ENCODE peak calls at places on chromosomes 2 and 18, in seven cellular contexts. One of them, this sample, is unnamed.
A peak's percentile ranks its signal among the peaks of the same experiment; 100 is the strongest.

GRCh38 chr18:46336278-46337205 is 232.4 kb downstream of the HAUS1 start:
- DNase-seq in neural progenitor cell: no peak
- DNase-seq in tibial nerve: no peak
- DNase-seq in ascending aorta: no peak
- DNase-seq in H9: no peak
- DNase-seq in pancreas: no peak
- DNase-seq in body of pancreas: no peak
- DNase-seq in this sample: no peak

GRCh38 chr2:163601377-163601776 is 134.4 kb downstream of the FIGN start:
- DNase-seq in neural progenitor cell: peak; percentile 55
- DNase-seq in tibial nerve: no peak
- DNase-seq in ascending aorta: no peak
- DNase-seq in body of pancreas: no peak
- DNase-seq in pancreas: no peak
- DNase-seq in H9: no peak
- DNase-seq in this sample: no peak

GRCh38 chr18:58996131-58996632 is 131.5 kb downstream of the ZNF532 start:
- DNase-seq in ascending aorta: peak; percentile 72
- DNase-seq in H9: no peak
- DNase-seq in tibial nerve: no peak
- DNase-seq in body of pancreas: no peak
- DNase-seq in pancreas: no peak
- DNase-seq in neural progenitor cell: no peak
- DNase-seq in this sample: no peak

GRCh38 chr2:237154050-237154638 is 68.5 kb downstream of the COPS8 start:
- DNase-seq in H9: peak; percentile 71
- DNase-seq in tibial nerve: no peak
- DNase-seq in pancreas: no peak
- DNase-seq in ascending aorta: no peak
- DNase-seq in body of pancreas: peak; percentile 51
- DNase-seq in neural progenitor cell: peak; percentile 66
- DNase-seq in this sample: no peak

GRCh38 chr18:28831476-28831875 is 654.5 kb upstream of the CDH2 start:
- DNase-seq in body of pancreas: no peak
- DNase-seq in pancreas: no peak
- DNase-seq in neural progenitor cell: no peak
- DNase-seq in H9: no peak
- DNase-seq in tibial nerve: no peak
- DNase-seq in ascending aorta: no peak
- DNase-seq in this sample: no peak

GRCh38 chr18:59877366-59877765 is 22.4 kb upstream of the PMAIP1 start:
- DNase-seq in tibial nerve: no peak
- DNase-seq in H9: no peak
- DNase-seq in neural progenitor cell: no peak
- DNase-seq in ascending aorta: no peak
- DNase-seq in body of pancreas: no peak
- DNase-seq in pancreas: no peak
- DNase-seq in this sample: no peak

GRCh38 chr18:80245781-80246655 is 1.3 kb downstream of the PARD6G start:
- DNase-seq in pancreas: no peak
- DNase-seq in neural progenitor cell: peak; percentile 79
- DNase-seq in body of pancreas: no peak
- DNase-seq in H9: peak; percentile 71
- DNase-seq in ascending aorta: no peak
- DNase-seq in tibial nerve: no peak
- DNase-seq in this sample: no peak

GRCh38 chr18:4762399-4762798 is 307.3 kb upstream of the DLGAP1 start:
- DNase-seq in tibial nerve: no peak
- DNase-seq in H9: no peak
- DNase-seq in body of pancreas: no peak
- DNase-seq in pancreas: no peak
- DNase-seq in ascending aorta: no peak
- DNase-seq in neural progenitor cell: no peak
- DNase-seq in this sample: no peak

GRCh38 chr18:49795612-49796552 is 17.5 kb downstream of the ACAA2 start:
- DNase-seq in tibial nerve: no peak
- DNase-seq in H9: no peak
- DNase-seq in neural progenitor cell: no peak
- DNase-seq in ascending aorta: no peak
- DNase-seq in pancreas: no peak
- DNase-seq in body of pancreas: no peak
- DNase-seq in this sample: no peak

GRCh38 chr2:101528501-101528900 is 53.6 kb upstream of the RFX8 start:
- DNase-seq in tibial nerve: no peak
- DNase-seq in ascending aorta: no peak
- DNase-seq in neural progenitor cell: peak; percentile 34
- DNase-seq in H9: no peak
- DNase-seq in body of pancreas: no peak
- DNase-seq in pancreas: no peak
- DNase-seq in this sample: no peak

GRCh38 chr18:12828116-12829051 is 55.7 kb downstream of the PTPN2 start:
- DNase-seq in neural progenitor cell: no peak
- DNase-seq in tibial nerve: no peak
- DNase-seq in H9: no peak
- DNase-seq in body of pancreas: no peak
- DNase-seq in ascending aorta: no peak
- DNase-seq in pancreas: no peak
- DNase-seq in this sample: no peak

GRCh38 chr2:159873136-159873728 is 75.2 kb upstream of the CD302 start:
- DNase-seq in pancreas: no peak
- DNase-seq in body of pancreas: no peak
- DNase-seq in tibial nerve: no peak
- DNase-seq in ascending aorta: no peak
- DNase-seq in H9: no peak
- DNase-seq in neural progenitor cell: peak; percentile 39
- DNase-seq in this sample: no peak

GRCh38 chr2:241636182-241636982 is 576 bp downstream of the THAP4 start:
- DNase-seq in body of pancreas: peak; percentile 69
- DNase-seq in neural progenitor cell: peak; percentile 87
- DNase-seq in tibial nerve: no peak
- DNase-seq in ascending aorta: no peak
- DNase-seq in pancreas: peak; percentile 47
- DNase-seq in H9: peak; percentile 52
- DNase-seq in this sample: no peak

GRCh38 chr18:48547456-48548403 is 8.9 kb downstream of the CTIF start:
- DNase-seq in tibial nerve: no peak
- DNase-seq in body of pancreas: no peak
- DNase-seq in neural progenitor cell: no peak
- DNase-seq in pancreas: no peak
- DNase-seq in H9: peak; percentile 60
- DNase-seq in ascending aorta: peak; percentile 74
- DNase-seq in this sample: no peak

GRCh38 chr2:192243488-192243887 is 48.8 kb upstream of the TMEFF2 start:
- DNase-seq in neural progenitor cell: no peak
- DNase-seq in H9: no peak
- DNase-seq in pancreas: no peak
- DNase-seq in ascending aorta: no peak
- DNase-seq in tibial nerve: no peak
- DNase-seq in body of pancreas: no peak
- DNase-seq in this sample: no peak

GRCh38 chr2:55482186-55482945 is 37.2 kb upstream of the CFAP36 start:
- DNase-seq in H9: no peak
- DNase-seq in ascending aorta: no peak
- DNase-seq in pancreas: no peak
- DNase-seq in body of pancreas: no peak
- DNase-seq in tibial nerve: no peak
- DNase-seq in neural progenitor cell: no peak
- DNase-seq in this sample: no peak

GRCh38 chr2:221513251-221513650 is 58.9 kb downstream of the EPHA4 start:
- DNase-seq in tibial nerve: no peak
- DNase-seq in ascending aorta: no peak
- DNase-seq in pancreas: no peak
- DNase-seq in neural progenitor cell: no peak
- DNase-seq in body of pancreas: no peak
- DNase-seq in H9: no peak
- DNase-seq in this sample: no peak

DNA sequence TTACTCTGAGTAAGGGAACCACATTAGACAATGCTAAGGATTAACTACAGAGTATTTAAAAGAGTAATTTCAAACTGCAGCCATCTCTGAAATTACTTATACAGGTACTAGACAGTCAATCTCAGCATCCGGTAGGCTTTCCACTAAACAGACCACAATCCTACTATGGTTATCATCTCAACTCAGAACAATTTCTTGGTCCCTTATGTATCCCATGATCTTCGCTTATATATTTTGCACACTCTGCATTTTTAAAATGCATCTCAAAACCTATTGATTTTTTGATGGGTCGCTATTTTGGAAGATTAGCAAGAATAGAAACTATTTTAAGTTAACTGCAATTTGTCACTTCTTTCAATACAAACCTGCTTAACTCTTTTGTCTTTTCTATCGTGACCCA is 1.4 kb downstream of the PPP4R1 start:
- DNase-seq in ascending aorta: no peak
- DNase-seq in H9: no peak
- DNase-seq in neural progenitor cell: no peak
- DNase-seq in tibial nerve: no peak
- DNase-seq in pancreas: no peak
- DNase-seq in body of pancreas: no peak
- DNase-seq in this sample: no peak
- H3K27ac ChIP-seq in ascending aorta: peak overlapping the region; percentile 98
- H3K27ac ChIP-seq in H9: no peak overlapping the region
- H3K27ac ChIP-seq in neural progenitor cell: no peak overlapping the region
- H3K27ac ChIP-seq in tibial nerve: peak overlapping the region; percentile 95
- H3K27ac ChIP-seq in pancreas: peak overlapping the region; percentile 93
- H3K27ac ChIP-seq in body of pancreas: peak overlapping the region; percentile 97
- H3K27ac ChIP-seq in this sample: no peak overlapping the region

GRCh38 chr18:68817584-68817983 is 19.7 kb downstream of the CCDC102B start:
- DNase-seq in body of pancreas: no peak
- DNase-seq in H9: no peak
- DNase-seq in ascending aorta: no peak
- DNase-seq in pancreas: no peak
- DNase-seq in neural progenitor cell: no peak
- DNase-seq in tibial nerve: no peak
- DNase-seq in this sample: no peak

GRCh38 chr18:68826111-68826510 is 28.2 kb downstream of the CCDC102B start:
- DNase-seq in tibial nerve: no peak
- DNase-seq in H9: no peak
- DNase-seq in body of pancreas: no peak
- DNase-seq in neural progenitor cell: no peak
- DNase-seq in ascending aorta: no peak
- DNase-seq in pancreas: no peak
- DNase-seq in this sample: no peak

DNA sequence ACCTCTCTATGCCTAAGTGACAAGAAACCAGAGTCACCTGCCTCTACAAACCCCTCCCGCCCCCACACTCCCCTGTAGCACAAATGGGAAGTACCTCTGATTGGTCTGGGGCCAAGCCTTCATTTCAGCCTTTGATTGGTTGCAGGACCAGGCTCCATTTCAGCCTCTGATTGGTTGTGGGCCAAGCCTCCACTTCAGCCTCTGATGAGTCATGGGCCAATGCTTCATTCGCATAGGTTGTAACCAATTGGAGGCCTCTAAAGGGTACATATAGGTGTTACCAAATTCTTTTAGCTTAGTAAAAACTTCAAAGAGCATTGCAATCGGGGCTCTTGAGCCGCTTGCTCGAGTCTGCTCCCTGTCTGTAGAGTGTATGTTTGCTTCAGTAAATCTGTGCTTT is 25.0 kb downstream of the CCDC102B start:
- DNase-seq in pancreas: no peak
- DNase-seq in H9: no peak
- DNase-seq in neural progenitor cell: no peak
- DNase-seq in body of pancreas: no peak
- DNase-seq in tibial nerve: no peak
- DNase-seq in ascending aorta: no peak
- DNase-seq in this sample: no peak
- H3K27ac ChIP-seq in pancreas: no peak overlapping the region
- H3K27ac ChIP-seq in H9: no peak overlapping the region
- H3K27ac ChIP-seq in neural progenitor cell: no peak overlapping the region
- H3K27ac ChIP-seq in body of pancreas: no peak overlapping the region
- H3K27ac ChIP-seq in tibial nerve: no peak overlapping the region
- H3K27ac ChIP-seq in ascending aorta: no peak overlapping the region
- H3K27ac ChIP-seq in this sample: no peak overlapping the region

GRCh38 chr2:44956841-44957240 is 15.3 kb downstream of the SIX3 start:
- DNase-seq in neural progenitor cell: no peak
- DNase-seq in tibial nerve: no peak
- DNase-seq in ascending aorta: no peak
- DNase-seq in H9: no peak
- DNase-seq in body of pancreas: no peak
- DNase-seq in pancreas: no peak
- DNase-seq in this sample: no peak

GRCh38 chr2:44959855-44960254 is 18.4 kb downstream of the SIX3 start:
- DNase-seq in body of pancreas: no peak
- DNase-seq in ascending aorta: no peak
- DNase-seq in neural progenitor cell: no peak
- DNase-seq in tibial nerve: no peak
- DNase-seq in pancreas: no peak
- DNase-seq in H9: no peak
- DNase-seq in this sample: no peak

GRCh38 chr2:44954902-44955592 is 13.5 kb downstream of the SIX3 start:
- DNase-seq in tibial nerve: no peak
- DNase-seq in H9: no peak
- DNase-seq in neural progenitor cell: peak; percentile 58
- DNase-seq in body of pancreas: no peak
- DNase-seq in pancreas: no peak
- DNase-seq in ascending aorta: no peak
- DNase-seq in this sample: no peak

GRCh38 chr2:44955593-44956449 is 14.3 kb downstream of the SIX3 start:
- DNase-seq in pancreas: peak; percentile 68
- DNase-seq in neural progenitor cell: peak; percentile 94
- DNase-seq in ascending aorta: no peak
- DNase-seq in tibial nerve: peak; percentile 44
- DNase-seq in H9: peak; percentile 86
- DNase-seq in body of pancreas: peak; percentile 77
- DNase-seq in this sample: peak; percentile 74

DNA sequence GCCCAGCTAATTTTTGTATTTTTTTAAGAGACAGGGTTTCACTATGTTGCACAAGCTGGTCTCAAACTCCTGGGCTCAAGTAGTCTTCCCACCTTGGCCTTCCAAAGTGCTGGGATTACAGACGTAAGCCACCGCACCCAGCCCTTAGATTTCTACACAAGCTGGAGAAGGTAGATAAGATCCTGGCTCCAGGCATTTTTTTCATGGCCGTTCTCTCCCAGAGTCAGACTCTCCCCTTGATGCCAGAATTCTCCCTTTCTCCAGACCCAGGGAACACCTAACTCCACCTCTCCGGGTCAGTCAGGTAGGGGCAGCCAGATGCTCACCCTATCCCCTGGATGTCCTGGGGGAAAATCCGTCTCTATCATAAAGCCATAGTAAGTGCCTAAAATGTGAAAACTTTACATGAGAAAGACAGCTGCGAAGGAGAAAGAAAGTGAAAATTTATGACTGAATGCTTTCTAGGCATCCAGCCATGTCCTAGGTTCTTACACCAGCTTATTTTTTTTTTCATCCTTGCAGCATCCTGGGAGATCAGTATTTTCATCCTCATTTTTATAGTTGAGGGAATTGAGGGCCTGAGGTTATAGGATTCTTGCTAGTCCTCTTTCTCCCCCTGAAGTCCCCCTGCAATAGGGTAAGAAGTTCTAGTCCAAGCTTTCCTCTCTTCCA is 16.3 kb downstream of the SIX3 start:
- DNase-seq in body of pancreas: no peak
- DNase-seq in H9: no peak
- DNase-seq in pancreas: no peak
- DNase-seq in tibial nerve: no peak
- DNase-seq in neural progenitor cell: no peak
- DNase-seq in ascending aorta: no peak
- DNase-seq in this sample: no peak
- H3K27ac ChIP-seq in body of pancreas: no peak overlapping the region
- H3K27ac ChIP-seq in H9: no peak overlapping the region
- H3K27ac ChIP-seq in pancreas: no peak overlapping the region
- H3K27ac ChIP-seq in tibial nerve: no peak overlapping the region
- H3K27ac ChIP-seq in neural progenitor cell: no peak overlapping the region
- H3K27ac ChIP-seq in ascending aorta: no peak overlapping the region
- H3K27ac ChIP-seq in this sample: no peak overlapping the region

GRCh38 chr2:85720533-85720932 is 26.4 kb downstream of the GNLY start:
- DNase-seq in H9: no peak
- DNase-seq in tibial nerve: no peak
- DNase-seq in pancreas: no peak
- DNase-seq in neural progenitor cell: no peak
- DNase-seq in body of pancreas: no peak
- DNase-seq in ascending aorta: no peak
- DNase-seq in this sample: no peak
- H3K27ac ChIP-seq in H9: no peak overlapping the region
- H3K27ac ChIP-seq in tibial nerve: no peak overlapping the region
- H3K27ac ChIP-seq in pancreas: no peak overlapping the region
- H3K27ac ChIP-seq in neural progenitor cell: no peak overlapping the region
- H3K27ac ChIP-seq in body of pancreas: no peak overlapping the region
- H3K27ac ChIP-seq in ascending aorta: no peak overlapping the region
- H3K27ac ChIP-seq in this sample: no peak overlapping the region